ENCODE peak calls at places on chromosomes 1 and 21, in ten cellular contexts. O is lower lobe of right lung; S is kidney epithelial cell; N is BJ; E is right lobe of liver; H is astrocyte; Q is AG04450; J is brain microvascular endothelial cell; A is fibroblast of the aortic adventitia; G is CD8-positive, alpha-beta T cell. D is an unnamed sample.

GRCh38 chr21:45405819-45406762 is 1.1 kb downstream of the COL18A1 start:
- DNase-seq in J (no peak), N (no peak), E (peak; percentile 56), Q (no peak), A (peak; percentile 11), H (peak; percentile 55), S (peak; percentile 70), O (peak; percentile 28), G (no peak), D (no peak)

GRCh38 chr1:239909894-239910293 is 181.8 kb upstream of the FMN2 start:
- DNase-seq in N (no peak), Q (peak; percentile 6), G (no peak), S (no peak), A (peak; percentile 46), O (peak; percentile 79), E (peak; percentile 64), H (peak; percentile 37), J (peak; percentile 56), D (peak; percentile 12)

GRCh38 chr1:203144661-203145060 is 17.1 kb downstream of the ADORA1 start:
- DNase-seq in G (no peak), E (no peak), O (no peak), H (no peak), J (no peak), N (peak; percentile 10), A (no peak), Q (no peak), S (no peak), D (no peak)

GRCh38 chr1:77961392-77961791 is 17.5 kb downstream of the FUBP1 start:
- DNase-seq in Q (no peak), A (no peak), S (no peak), O (no peak), G (no peak), H (no peak), E (no peak), N (no peak), J (no peak), D (no peak)

GRCh38 chr1:209648931-209649776 is 3.1 kb downstream of the LAMB3 start:
- DNase-seq in H (peak; percentile 90), Q (peak; percentile 90), A (peak; percentile 97), G (no peak), S (peak; percentile 90), E (no peak), O (no peak), N (peak; percentile 64), J (peak; percentile 87), D (peak; percentile 75)

GRCh38 chr1:242129103-242129502 is 130.2 kb upstream of the MAP1LC3C start:
- DNase-seq in J (no peak), E (no peak), A (no peak), Q (no peak), H (no peak), N (no peak), O (no peak), G (no peak), S (no peak), D (no peak)

GRCh38 chr1:48084826-48085225 is 87.6 kb upstream of the TRABD2B start:
- DNase-seq in H (no peak), A (no peak), S (no peak), E (no peak), Q (no peak), O (no peak), J (no peak), N (no peak), G (no peak), D (no peak)

GRCh38 chr1:115089443-115090340 is at the start of gene TSPAN2:
- DNase-seq in S (no peak), A (no peak), O (peak; percentile 76), E (peak; percentile 67), J (peak; percentile 28), Q (peak; percentile 20), G (peak; percentile 64), N (no peak), H (peak; percentile 77), D (no peak)

GRCh38 chr1:48048064-48048463 is 50.9 kb upstream of the TRABD2B start:
- DNase-seq in J (peak; percentile 59), H (peak; percentile 36), Q (no peak), G (no peak), E (no peak), O (no peak), S (no peak), N (no peak), A (peak; percentile 43), D (no peak)

GRCh38 chr1:77030401-77031100 is 163.3 kb downstream of the ST6GALNAC5 start:
- DNase-seq in O (no peak), Q (peak; percentile 7), G (no peak), E (no peak), H (no peak), A (peak; percentile 5), J (no peak), N (no peak), S (no peak), D (no peak)

GRCh38 chr1:201217851-201218250 is 27.2 kb downstream of the IGFN1 start:
- DNase-seq in A (no peak), J (no peak), N (no peak), H (no peak), E (no peak), G (no peak), S (no peak), O (no peak), Q (no peak), D (no peak)

GRCh38 chr1:62991152-62991551 is 207.2 kb downstream of the ATG4C start:
- DNase-seq in S (no peak), O (no peak), A (no peak), H (no peak), G (no peak), J (no peak), Q (no peak), E (no peak), N (no peak), D (no peak)

GRCh38 chr1:192491804-192492554 is 83.6 kb upstream of the RGS1 start:
- DNase-seq in H (no peak), E (no peak), S (no peak), N (no peak), Q (no peak), O (no peak), G (no peak), J (no peak), A (no peak), D (no peak)

GRCh38 chr1:1779691-1780597 is 1.7 kb upstream of the NADK start:
- DNase-seq in O (peak; percentile 82), S (no peak), A (peak; percentile 78), Q (no peak), N (no peak), J (no peak), H (peak; percentile 49), G (peak; percentile 51), E (peak; percentile 72), D (no peak)

GRCh38 chr1:196997428-196997827 is 20.1 kb downstream of the CFHR5 start:
- DNase-seq in E (no peak), A (peak; percentile 94), G (no peak), N (no peak), H (peak; percentile 45), J (peak; percentile 77), S (no peak), Q (no peak), O (no peak), D (peak; percentile 54)

GRCh38 chr21:31136891-31137290 is 98.6 kb upstream of the KRTAP19-8 start:
- DNase-seq in J (peak; percentile 83), N (no peak), A (peak; percentile 23), E (no peak), H (peak; percentile 61), O (no peak), S (no peak), Q (peak; percentile 7), G (no peak), D (no peak)

GRCh38 chr21:29343517-29343916 is 44.8 kb downstream of the BACH1 start:
- DNase-seq in E (no peak), J (peak; percentile 72), Q (peak; percentile 77), A (peak; percentile 78), G (no peak), H (peak; percentile 95), O (no peak), S (no peak), N (peak; percentile 39), D (peak; percentile 64)

GRCh38 chr1:164092603-164093353 is 466.2 kb upstream of the PBX1 start:
- DNase-seq in N (no peak), S (no peak), G (no peak), Q (no peak), H (no peak), E (no peak), A (peak; percentile 7), J (no peak), O (peak; percentile 36), D (no peak)

GRCh38 chr1:234373064-234373937 is at the start of gene COA6:
- DNase-seq in J (peak; percentile 97), S (peak; percentile 90), A (peak; percentile 97), H (peak; percentile 95), N (peak; percentile 76), E (peak; percentile 92), Q (peak; percentile 93), O (peak; percentile 94), G (peak; percentile 88), D (peak; percentile 89)
- TF ChIP-seq CTCF in J (no peak), S (no peak), A (no peak), H (no peak), N (no peak), E (no peak), Q (no peak), O (no peak), G (no peak), D (no peak)

DNA sequence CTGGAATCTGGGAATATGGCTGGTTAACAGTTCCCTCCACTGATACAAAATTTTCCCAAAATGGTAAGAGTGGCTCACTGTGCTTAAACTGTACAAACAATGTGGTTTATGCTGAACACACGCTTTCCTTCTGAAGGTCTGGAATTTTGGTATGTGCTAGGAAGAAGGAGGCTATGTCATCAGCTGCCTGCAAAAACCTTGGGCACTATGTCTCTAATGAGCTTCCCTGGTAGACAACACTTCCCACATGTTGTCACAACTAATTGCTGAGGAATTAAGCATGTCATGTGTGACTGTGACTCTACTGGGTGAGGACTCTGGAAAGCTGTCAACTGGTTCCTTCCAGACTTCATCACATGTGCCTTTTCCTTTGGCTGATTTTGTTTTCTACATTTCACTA is 29.2 kb downstream of the IPP start:
- DNase-seq in G (no peak), A (peak; percentile 4), H (peak; percentile 58), O (no peak), E (no peak), N (peak; percentile 45), S (no peak), J (peak; percentile 37), Q (peak; percentile 26), D (peak; percentile 66)
- H3K4me3 ChIP-seq in G (no peak overlapping the region), A (no peak overlapping the region), H (no peak overlapping the region), O (no peak overlapping the region), E (no peak overlapping the region), N (no peak overlapping the region), S (no peak overlapping the region), J (no peak overlapping the region), Q (no peak overlapping the region), D (no peak overlapping the region)

DNA sequence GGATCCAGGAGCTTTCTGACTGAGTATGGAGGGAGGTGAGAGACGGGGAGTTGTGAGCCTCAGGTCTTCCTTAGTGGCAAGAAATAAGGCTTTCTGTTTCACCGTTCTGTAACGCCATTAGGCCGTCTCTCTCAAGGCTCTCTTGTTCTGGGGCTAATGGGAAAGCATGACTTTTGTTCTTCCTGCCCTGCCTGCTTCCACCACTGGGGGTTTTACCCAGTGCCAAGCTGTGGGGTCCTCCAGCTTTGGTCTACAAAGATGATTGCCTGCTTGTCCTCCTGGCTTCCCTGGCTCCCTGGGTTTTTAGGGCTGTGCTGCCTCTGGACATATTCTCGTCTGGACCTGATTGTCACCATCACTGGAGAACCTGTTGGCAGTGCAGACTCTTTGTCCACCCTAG is 74.8 kb upstream of the TINAGL1 start:
- DNase-seq in J (no peak), G (no peak), N (no peak), H (no peak), S (no peak), A (no peak), Q (no peak), E (no peak), O (no peak), D (no peak)
- TF ChIP-seq CTCF in J (peak; percentile 51), G (no peak), N (peak; percentile 5), H (peak; percentile 26), S (no peak), A (peak; percentile 13), Q (peak; percentile 22), E (no peak), O (no peak), D (peak; percentile 14)

GRCh38 chr1:195594322-195594721 is 1013.9 kb downstream of the KCNT2 start:
- DNase-seq in H (no peak), G (no peak), O (no peak), A (no peak), J (no peak), Q (no peak), N (no peak), E (no peak), S (no peak), D (no peak)
- H3K4me3 ChIP-seq in H (no peak overlapping the region), G (no peak overlapping the region), O (no peak overlapping the region), A (no peak overlapping the region), J (no peak overlapping the region), Q (no peak overlapping the region), N (no peak overlapping the region), E (no peak overlapping the region), S (no peak overlapping the region), D (no peak overlapping the region)

D was measured in AG04449.